ENCODE peak calls at places on chromosomes 3 and 15, in four cellular contexts. O, C, Q and E are unnamed samples.

GRCh38 chr3:194851254-194851653 is 165.6 kb downstream of the FAM43A start:
- DNase-seq in C (no peak), Q (no peak), O (no peak), E (no peak)

GRCh38 chr15:47806008-47806407 is 88.7 kb downstream of the SEMA6D start:
- DNase-seq in C (no peak), Q (no peak), O (no peak), E (no peak)

GRCh38 chr15:41501191-41501917 is 7.7 kb downstream of the ITPKA start:
- DNase-seq in C (peak), Q (no peak), O (no peak), E (peak)

GRCh38 chr3:127461286-127461685 is 129.2 kb downstream of the TPRA1 start:
- DNase-seq in O (no peak), C (no peak), Q (no peak), E (no peak)

GRCh38 chr15:56732135-56732880 is 1.0 kb downstream of the ZNF280D start:
- DNase-seq in Q (no peak), O (no peak), C (peak), E (peak)

GRCh38 chr3:52268036-52268435 is 10.4 kb downstream of the WDR82 start:
- DNase-seq in O (no peak), C (no peak), Q (no peak), E (no peak)

GRCh38 chr3:39705351-39705900 is 104.0 kb upstream of the MYRIP start:
- DNase-seq in O (no peak), C (no peak), Q (no peak), E (no peak)

GRCh38 chr15:74889390-74889881 is 406 bp upstream of the MPI start:
- DNase-seq in O (no peak), C (peak), Q (peak), E (peak)

GRCh38 chr3:24595801-24596200 is 101.2 kb upstream of the THRB start:
- DNase-seq in O (no peak), C (no peak), Q (no peak), E (no peak)

GRCh38 chr3:174023445-174023844 is 625.9 kb downstream of the NLGN1 start:
- DNase-seq in O (no peak), Q (no peak), C (peak), E (no peak)

GRCh38 chr3:40997711-40998519 is 201.4 kb upstream of the CTNNB1 start:
- DNase-seq in Q (no peak), O (no peak), C (no peak), E (no peak)

GRCh38 chr15:93066103-93066725 is 22.8 kb downstream of the RGMA start:
- DNase-seq in C (no peak), O (no peak), Q (no peak), E (no peak)

GRCh38 chr15:19987389-19988048 is 554.1 kb downstream of the GOLGA6L6 start:
- DNase-seq in C (no peak), O (no peak), Q (peak), E (peak)

GRCh38 chr15:69755571-69756310 is 303.1 kb downstream of the RPLP1 start:
- DNase-seq in Q (no peak), C (no peak), O (no peak), E (no peak)

GRCh38 chr3:179133575-179133974 is 14.6 kb upstream of the PIK3CA start:
- DNase-seq in Q (no peak), C (no peak), O (no peak), E (no peak)

GRCh38 chr15:39462691-39463090 is 118.2 kb upstream of the THBS1 start:
- DNase-seq in C (peak), Q (no peak), O (no peak), E (no peak)

GRCh38 chr3:54962200-54962599 is 34.3 kb upstream of the LRTM1 start:
- DNase-seq in Q (no peak), C (no peak), O (no peak), E (no peak)

GRCh38 chr3:188296761-188297689 is 143.1 kb downstream of the LPP start:
- DNase-seq in Q (no peak), O (no peak), C (peak), E (no peak)

GRCh38 chr3:150073513-150073912 is 102.8 kb upstream of the PFN2 start:
- DNase-seq in Q (no peak), O (no peak), C (no peak), E (peak)

GRCh38 chr3:138941259-138941885 is 5.6 kb downstream of the FOXL2 start:
- DNase-seq in Q (peak), C (peak), O (no peak), E (peak)

GRCh38 chr15:97517726-97518125 is 442.8 kb upstream of the ARRDC4 start:
- DNase-seq in C (no peak), Q (no peak), O (no peak), E (no peak)
- H3K56ac ChIP-seq in C (no peak), Q (no peak), O (no peak), E (no peak)

GRCh38 chr15:66864871-66865281 is 162.8 kb downstream of the SMAD6 start:
- DNase-seq in O (no peak), Q (no peak), C (no peak), E (no peak)
- H2BK15ac ChIP-seq in O (no peak), Q (no peak), C (no peak), E (no peak)

GRCh38 chr3:67646586-67647234 is 7.7 kb downstream of the SUCLG2 start:
- DNase-seq in O (no peak), C (peak), Q (no peak), E (no peak)
- H3K56ac ChIP-seq in O (no peak), C (no peak), Q (no peak), E (no peak)

GRCh38 chr15:76196949-76197315 is 114.3 kb downstream of the ETFA start:
- DNase-seq in O (no peak), Q (no peak), C (no peak), E (no peak)
- H2BK15ac ChIP-seq in O (no peak), Q (no peak), C (peak), E (no peak)

DNA sequence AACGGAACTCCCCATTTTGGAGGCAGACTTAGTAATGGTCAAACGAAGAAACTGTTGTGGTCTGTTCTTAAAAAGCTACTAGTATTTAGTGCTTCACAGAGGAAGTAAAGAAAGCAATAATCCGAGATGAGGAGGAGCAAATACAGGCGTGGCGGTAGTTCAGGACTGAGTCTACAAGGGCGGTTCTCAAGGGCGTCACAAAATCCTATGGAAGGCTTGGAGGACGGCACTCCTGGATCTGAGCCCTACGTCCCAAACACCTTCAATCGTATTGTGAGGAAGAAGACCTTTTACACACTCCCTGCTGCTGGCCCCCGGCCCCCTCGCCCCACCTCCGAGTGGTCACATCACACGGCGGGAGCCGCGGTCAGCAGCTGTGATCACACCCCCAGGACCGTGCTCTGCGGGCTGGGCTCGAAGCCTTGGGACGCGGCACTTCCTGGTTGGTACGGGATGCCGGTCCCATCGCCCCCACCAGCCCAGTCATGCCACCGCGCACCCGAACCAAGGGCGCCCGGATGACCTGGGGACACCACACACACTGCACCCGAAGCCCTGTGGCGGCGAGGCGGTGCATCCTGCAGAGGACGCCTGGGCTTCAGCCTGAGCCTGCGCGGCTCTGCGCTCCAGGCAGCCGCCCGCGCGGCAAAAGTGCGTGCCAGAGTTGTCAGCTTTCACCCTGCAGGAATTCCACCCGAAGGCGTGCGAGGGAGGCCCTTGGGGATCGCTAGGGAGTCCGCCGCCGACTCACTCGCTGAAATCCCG is 588 bp downstream of the PLD1 start:
- DNase-seq in Q (peak), O (peak), C (peak), E (peak)
- H3K56ac ChIP-seq in Q (no peak), O (no peak), C (peak), E (peak)

DNA sequence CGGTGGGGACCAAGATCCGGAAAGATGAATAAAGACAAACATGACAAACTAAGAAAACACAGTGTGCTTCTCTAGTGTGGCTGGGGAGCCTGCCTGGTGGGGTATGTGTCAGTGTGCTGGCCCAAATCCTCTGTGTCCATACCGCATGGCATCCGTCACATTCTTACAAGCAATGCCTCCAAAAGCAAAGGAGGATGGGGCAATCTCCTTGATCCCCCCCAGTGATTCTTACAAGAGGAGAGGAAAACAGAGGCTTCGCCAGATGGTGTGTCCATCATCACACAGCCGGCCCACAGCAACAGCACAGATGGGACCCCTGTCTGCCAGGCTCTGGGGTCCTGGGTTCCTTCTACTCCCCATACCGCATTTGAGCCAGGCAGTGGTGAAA is 558 bp upstream of the IL17RC start:
- DNase-seq in C (peak), O (no peak), Q (no peak), E (peak)
- H2BK15ac ChIP-seq in C (peak), O (peak), Q (no peak), E (no peak)

DNA sequence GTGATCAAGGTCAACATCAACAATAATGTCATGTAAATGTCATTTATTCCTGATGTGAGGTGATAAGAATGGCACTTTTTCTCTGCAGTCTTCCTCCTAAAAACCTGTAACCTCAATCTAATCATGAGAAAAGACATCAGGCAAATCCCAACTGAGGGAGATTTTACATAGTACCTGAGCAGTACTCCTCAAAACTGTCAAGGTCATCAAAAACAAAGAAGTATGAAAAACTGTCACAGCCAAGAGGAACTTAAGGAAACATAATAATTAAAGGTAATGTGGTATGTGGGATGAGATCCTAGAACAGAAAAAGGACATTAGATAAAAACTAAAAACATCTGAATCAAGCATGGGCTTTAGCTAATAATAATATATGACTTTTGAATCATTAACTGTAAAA is 140.9 kb upstream of the GRM7 start:
- DNase-seq in Q (no peak), C (no peak), O (no peak), E (no peak)
- H3K56ac ChIP-seq in Q (no peak), C (no peak), O (no peak), E (no peak)

GRCh38 chr15:90902656-90902995 is 476 bp upstream of the MAN2A2 start:
- DNase-seq in Q (no peak), C (no peak), O (no peak), E (no peak)

GRCh38 chr15:90903733-90904536 is 833 bp downstream of the MAN2A2 start:
- DNase-seq in Q (peak), C (no peak), O (no peak), E (peak)

GRCh38 chr15:90901799-90902655 is 1.1 kb upstream of the MAN2A2 start:
- DNase-seq in C (peak), Q (peak), O (no peak), E (peak)

GRCh38 chr15:90904746-90905145 is 1.6 kb downstream of the MAN2A2 start:
- DNase-seq in Q (no peak), C (no peak), O (no peak), E (no peak)

DNA sequence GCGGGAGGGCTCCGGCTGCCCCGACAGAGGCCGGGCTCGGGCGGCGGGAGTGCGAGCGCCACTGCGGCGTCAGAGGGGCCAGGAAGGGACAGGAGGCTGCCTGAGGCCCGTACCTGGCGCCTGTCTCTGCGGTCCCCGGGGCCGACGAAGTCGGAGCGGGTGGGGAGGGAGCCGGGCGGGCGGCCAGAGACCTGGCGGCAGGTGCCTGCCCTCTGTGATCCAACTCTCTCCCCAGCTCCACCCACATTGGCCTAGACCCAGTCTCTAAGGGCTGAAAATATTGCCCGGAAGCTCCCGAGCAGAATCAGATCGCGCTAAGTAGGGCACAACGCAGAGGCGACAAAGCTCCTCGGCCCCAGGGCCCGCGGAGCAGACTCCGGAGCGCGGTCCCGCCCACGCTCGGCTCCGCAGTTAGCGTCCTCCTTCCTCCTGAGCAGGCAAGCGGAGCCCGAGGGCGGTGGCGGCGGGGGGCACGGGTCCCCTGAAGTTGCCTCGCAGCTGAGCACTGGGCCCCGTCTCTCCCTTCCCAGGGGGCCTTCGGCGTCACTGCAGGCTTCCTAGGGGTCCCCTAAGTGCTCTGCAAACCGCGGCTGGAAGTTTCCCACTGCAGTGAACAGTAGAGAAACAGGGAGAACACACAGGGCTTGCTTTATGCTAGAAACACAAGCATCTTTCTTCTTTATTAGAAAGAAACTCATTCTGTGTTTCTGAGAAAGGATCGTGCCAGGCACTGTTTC is at the start of gene MAN2A2:
- DNase-seq in C (peak), O (no peak), Q (no peak), E (peak)
- H2BK15ac ChIP-seq in C (peak), O (no peak), Q (no peak), E (no peak)

GRCh38 chr3:98778852-98779379 is 15.8 kb downstream of the ST3GAL6 start:
- DNase-seq in C (peak), O (no peak), Q (no peak), E (no peak)
- H3K56ac ChIP-seq in C (no peak), O (no peak), Q (no peak), E (no peak)